ENCODE peak calls at places on chromosomes 11 and 22, in four cellular contexts. One of them, this sample, is unnamed.

GRCh38 chr11:41879186-41879738 is 419.8 kb upstream of the LRRC4C start:
- DNase-seq in GM06990: no peak
- DNase-seq in cardiac muscle cell: no peak
- DNase-seq in prostate gland: no peak
- DNase-seq in this sample: no peak

GRCh38 chr22:49512471-49512870 is 315.2 kb downstream of the BRD1 start:
- DNase-seq in GM06990: no peak
- DNase-seq in cardiac muscle cell: no peak
- DNase-seq in prostate gland: no peak
- DNase-seq in this sample: no peak

GRCh38 chr22:27501191-27501936 is 300.2 kb downstream of the MN1 start:
- DNase-seq in GM06990: no peak
- DNase-seq in cardiac muscle cell: no peak
- DNase-seq in prostate gland: no peak
- DNase-seq in this sample: peak

GRCh38 chr22:17868771-17869170 is 94.5 kb upstream of the BID start:
- DNase-seq in GM06990: no peak
- DNase-seq in cardiac muscle cell: no peak
- DNase-seq in prostate gland: no peak
- DNase-seq in this sample: no peak

GRCh38 chr22:29030016-29030617 is 31.5 kb downstream of the C22orf31 start:
- DNase-seq in GM06990: no peak
- DNase-seq in cardiac muscle cell: peak
- DNase-seq in prostate gland: no peak
- DNase-seq in this sample: no peak

GRCh38 chr11:115398333-115398732 is 105.9 kb downstream of the CADM1 start:
- DNase-seq in GM06990: no peak
- DNase-seq in cardiac muscle cell: no peak
- DNase-seq in prostate gland: no peak
- DNase-seq in this sample: no peak

GRCh38 chr11:57131080-57131790 is 50.5 kb upstream of the LRRC55 start:
- DNase-seq in GM06990: no peak
- DNase-seq in cardiac muscle cell: peak
- DNase-seq in prostate gland: peak
- DNase-seq in this sample: peak

GRCh38 chr11:116505466-116506247 is 267.1 kb downstream of the BUD13 start:
- DNase-seq in GM06990: no peak
- DNase-seq in cardiac muscle cell: no peak
- DNase-seq in prostate gland: no peak
- DNase-seq in this sample: no peak

DNA sequence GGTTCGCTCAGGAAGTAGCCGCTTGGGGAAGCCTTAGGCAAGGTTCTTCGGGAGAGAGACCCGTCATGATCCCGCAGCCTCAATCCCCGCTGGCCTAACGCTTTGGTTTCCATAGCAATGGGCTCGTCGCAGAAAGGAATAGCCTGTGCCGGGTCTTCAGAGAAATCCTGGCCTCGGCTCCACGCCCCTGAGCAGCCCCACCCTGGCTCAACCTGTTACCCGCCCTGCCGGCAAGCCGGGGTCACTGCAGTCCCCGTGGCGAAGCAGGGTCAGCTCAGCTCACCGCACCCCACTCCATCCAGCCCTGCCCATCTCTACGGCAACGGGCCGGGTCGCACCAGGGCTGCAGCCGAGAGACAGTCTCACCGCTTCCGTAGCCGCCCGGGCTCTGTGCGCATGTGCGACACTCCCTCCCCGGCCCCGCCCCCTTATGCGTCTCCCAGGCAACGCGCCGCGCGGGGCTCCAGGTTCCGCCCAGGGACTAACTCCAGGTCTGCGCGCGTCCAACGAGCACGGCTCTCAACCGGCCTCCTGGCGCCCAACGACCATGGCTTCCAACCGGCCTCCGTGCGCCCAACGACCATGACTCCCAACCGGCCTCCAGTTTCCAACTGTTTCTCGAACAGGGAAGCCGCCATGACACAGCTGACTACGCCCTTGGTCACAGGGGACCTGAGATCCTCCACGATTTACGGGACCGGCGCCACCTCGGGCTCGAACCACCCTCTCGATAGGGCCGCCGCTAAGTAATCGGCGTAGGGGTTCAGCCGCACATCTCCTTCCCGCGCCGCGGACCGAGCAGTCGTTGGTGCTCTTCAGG is at the start of gene DUSP18:
- DNase-seq in GM06990: peak
- DNase-seq in cardiac muscle cell: peak
- DNase-seq in prostate gland: peak
- DNase-seq in this sample: peak
- TF ChIP-seq CTCF in GM06990: peak
- TF ChIP-seq CTCF in cardiac muscle cell: peak
- TF ChIP-seq CTCF in prostate gland: no peak
- TF ChIP-seq CTCF in this sample: peak

GRCh38 chr11:119030029-119030328 is 698 bp downstream of the SLC37A4 start:
- DNase-seq in GM06990: no peak
- DNase-seq in cardiac muscle cell: no peak
- DNase-seq in prostate gland: no peak
- DNase-seq in this sample: no peak

GRCh38 chr11:119029069-119029339 is 1.7 kb downstream of the SLC37A4 start:
- DNase-seq in GM06990: no peak
- DNase-seq in cardiac muscle cell: no peak
- DNase-seq in prostate gland: no peak
- DNase-seq in this sample: no peak

GRCh38 chr11:119029340-119030028 is 1.2 kb downstream of the SLC37A4 start:
- DNase-seq in GM06990: no peak
- DNase-seq in cardiac muscle cell: peak
- DNase-seq in prostate gland: peak
- DNase-seq in this sample: peak

GRCh38 chr11:119031912-119032280 is 1.2 kb upstream of the SLC37A4 start:
- DNase-seq in GM06990: no peak
- DNase-seq in cardiac muscle cell: no peak
- DNase-seq in prostate gland: no peak
- DNase-seq in this sample: no peak

DNA sequence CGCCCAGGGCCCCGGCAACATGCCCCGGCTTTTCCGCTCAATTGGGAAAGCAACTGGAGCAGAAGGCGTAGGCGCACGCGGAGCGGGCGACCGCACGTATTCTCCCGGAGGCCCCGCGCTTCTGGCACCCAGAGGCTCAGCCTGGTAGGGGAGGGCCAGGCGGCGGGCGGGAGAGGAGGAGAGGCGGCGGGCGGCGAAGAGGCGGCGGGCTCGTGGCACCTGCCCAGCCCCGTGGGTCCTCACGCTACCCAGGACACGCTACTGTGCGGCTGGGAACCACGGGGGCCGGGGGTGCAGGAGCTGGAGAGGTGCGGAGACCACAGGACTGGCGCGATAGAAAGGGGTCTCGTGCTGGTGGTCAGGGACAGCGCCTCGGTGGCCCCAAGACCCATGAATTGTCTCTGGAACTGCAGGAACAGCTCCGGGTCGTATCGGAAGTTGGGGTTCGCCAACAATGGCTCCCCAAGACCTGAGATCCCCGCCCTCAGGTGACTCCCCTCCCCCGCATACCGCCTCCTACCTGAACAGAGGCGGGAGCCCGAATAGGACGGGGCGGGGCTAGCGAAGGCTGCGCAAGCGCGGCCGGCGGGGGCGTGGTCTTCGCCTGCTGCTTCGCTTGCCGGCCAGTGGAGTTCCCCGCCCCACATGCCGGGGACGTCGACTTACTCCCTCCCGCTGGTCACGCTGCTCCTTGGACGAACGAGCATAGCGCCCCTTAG is at the start of gene SLC37A4:
- DNase-seq in GM06990: peak
- DNase-seq in cardiac muscle cell: peak
- DNase-seq in prostate gland: peak
- DNase-seq in this sample: peak
- TF ChIP-seq CTCF in GM06990: peak
- TF ChIP-seq CTCF in cardiac muscle cell: peak
- TF ChIP-seq CTCF in prostate gland: peak
- TF ChIP-seq CTCF in this sample: no peak

GRCh38 chr11:12682730-12683500 is 8.7 kb downstream of the TEAD1 start:
- DNase-seq in GM06990: no peak
- DNase-seq in cardiac muscle cell: no peak
- DNase-seq in prostate gland: no peak
- DNase-seq in this sample: no peak

GRCh38 chr11:12680940-12681258 is 6.7 kb downstream of the TEAD1 start:
- DNase-seq in GM06990: no peak
- DNase-seq in cardiac muscle cell: no peak
- DNase-seq in prostate gland: no peak
- DNase-seq in this sample: no peak

GRCh38 chr11:12681462-12681861 is 7.2 kb downstream of the TEAD1 start:
- DNase-seq in GM06990: no peak
- DNase-seq in cardiac muscle cell: no peak
- DNase-seq in prostate gland: no peak
- DNase-seq in this sample: no peak

GRCh38 chr11:12683857-12684256 is 9.6 kb downstream of the TEAD1 start:
- DNase-seq in GM06990: no peak
- DNase-seq in cardiac muscle cell: no peak
- DNase-seq in prostate gland: no peak
- DNase-seq in this sample: no peak

DNA sequence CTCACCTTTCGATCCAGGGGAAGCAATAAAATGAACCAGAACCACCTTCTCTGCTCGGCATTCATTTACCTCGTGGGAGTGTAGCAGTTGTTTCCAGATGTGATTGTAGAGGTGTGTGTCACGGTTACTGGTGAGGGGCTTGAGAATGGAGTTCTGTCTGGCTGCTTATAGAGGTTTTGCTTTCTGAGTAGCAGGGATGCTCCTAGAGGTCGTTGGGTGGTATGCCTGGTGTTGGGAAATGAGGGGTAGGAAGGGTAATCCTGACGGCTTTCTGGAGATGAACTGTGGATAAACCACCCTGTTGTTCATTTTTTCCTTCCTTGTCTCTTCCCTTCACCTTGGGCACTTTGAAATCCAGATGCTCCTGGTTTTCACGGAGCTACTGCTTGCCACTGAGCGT is 8.1 kb downstream of the TEAD1 start:
- DNase-seq in GM06990: no peak
- DNase-seq in cardiac muscle cell: no peak
- DNase-seq in prostate gland: no peak
- DNase-seq in this sample: no peak
- TF ChIP-seq CTCF in GM06990: no peak
- TF ChIP-seq CTCF in cardiac muscle cell: no peak
- TF ChIP-seq CTCF in prostate gland: no peak
- TF ChIP-seq CTCF in this sample: no peak

GRCh38 chr22:44438056-44438455 is 60.0 kb downstream of the RTL6 start:
- DNase-seq in GM06990: no peak
- DNase-seq in cardiac muscle cell: no peak
- DNase-seq in prostate gland: no peak
- DNase-seq in this sample: no peak
- TF ChIP-seq CTCF in GM06990: peak
- TF ChIP-seq CTCF in cardiac muscle cell: no peak
- TF ChIP-seq CTCF in prostate gland: no peak
- TF ChIP-seq CTCF in this sample: no peak

DNA sequence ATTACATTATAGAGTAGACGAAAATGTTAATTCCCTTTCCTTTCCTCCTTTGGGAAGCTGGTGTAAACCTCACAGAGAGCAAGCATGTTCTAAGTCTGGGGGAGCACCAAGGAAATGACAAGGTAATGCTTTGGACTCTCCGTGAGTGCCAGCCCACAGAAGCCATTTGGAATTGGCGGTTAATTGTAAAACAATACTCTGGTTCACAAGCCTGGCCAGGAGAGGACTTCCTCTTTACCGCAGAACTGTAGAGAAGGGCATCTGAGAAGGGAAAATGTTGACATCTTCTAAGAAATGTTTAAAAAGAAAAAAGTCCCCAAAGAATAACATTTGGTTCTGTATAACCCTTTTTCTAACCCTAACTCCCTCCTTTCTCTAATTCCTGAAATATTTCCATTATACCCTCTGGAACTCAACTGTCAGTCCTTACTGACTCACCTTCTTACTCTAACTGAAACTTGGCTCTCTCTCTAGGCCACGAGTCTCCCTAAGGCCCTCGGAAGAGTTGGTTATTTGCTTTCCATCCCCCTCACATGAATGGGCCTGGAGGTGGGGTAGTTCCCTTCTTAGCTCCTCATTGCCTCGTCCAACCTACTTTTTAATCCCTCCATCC is 379.8 kb downstream of the SOX6 start:
- DNase-seq in GM06990: no peak
- DNase-seq in cardiac muscle cell: peak
- DNase-seq in prostate gland: no peak
- DNase-seq in this sample: no peak
- TF ChIP-seq CTCF in GM06990: no peak
- TF ChIP-seq CTCF in cardiac muscle cell: no peak
- TF ChIP-seq CTCF in prostate gland: no peak
- TF ChIP-seq CTCF in this sample: no peak

GRCh38 chr11:75851203-75851602 is 36.2 kb downstream of the UVRAG start:
- DNase-seq in GM06990: no peak
- DNase-seq in cardiac muscle cell: peak
- DNase-seq in prostate gland: no peak
- DNase-seq in this sample: no peak
- TF ChIP-seq CTCF in GM06990: no peak
- TF ChIP-seq CTCF in cardiac muscle cell: no peak
- TF ChIP-seq CTCF in prostate gland: no peak
- TF ChIP-seq CTCF in this sample: no peak

DNA sequence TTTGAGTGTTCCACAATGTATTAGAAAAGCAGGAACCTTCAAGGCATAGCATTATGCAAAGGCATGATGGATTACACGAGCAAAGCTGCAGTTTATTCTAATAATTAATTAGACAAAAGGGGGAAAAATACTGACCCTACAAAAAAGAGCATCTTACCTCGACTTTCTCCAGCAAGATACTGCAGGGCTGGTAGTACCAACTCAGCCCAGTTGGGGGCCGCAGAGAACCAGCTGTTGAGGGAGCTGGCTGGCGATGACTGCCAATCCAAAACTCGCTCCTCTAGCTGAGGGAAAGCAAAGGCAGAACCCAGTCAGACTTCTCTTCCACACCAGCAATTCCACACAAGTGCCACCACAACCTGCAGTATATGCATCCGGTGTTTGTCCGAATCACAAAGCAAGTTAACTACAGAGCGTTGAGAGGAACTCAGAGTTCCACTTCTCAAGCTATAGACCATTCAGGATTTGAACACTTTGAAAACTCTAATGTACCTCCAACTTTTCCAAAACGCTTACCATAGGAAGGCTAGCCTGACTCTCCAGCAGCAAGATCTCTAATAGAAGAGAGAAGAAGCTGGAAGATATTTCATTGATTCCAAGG is 13.7 kb downstream of the NFRKB start:
- DNase-seq in GM06990: no peak
- DNase-seq in cardiac muscle cell: peak
- DNase-seq in prostate gland: peak
- DNase-seq in this sample: peak
- TF ChIP-seq CTCF in GM06990: peak
- TF ChIP-seq CTCF in cardiac muscle cell: peak
- TF ChIP-seq CTCF in prostate gland: no peak
- TF ChIP-seq CTCF in this sample: peak